ENCODE peak calls at places on chromosome 22, in nine cellular contexts. One of them, this sample, is unnamed. For H3K9me3, the result is how much of the 10 kb centered on the place peaks cover.

GRCh38 chr22:21013742-21014201 is 1.2 kb upstream of the P2RX6 start:
- DNase-seq in keratinocyte: no peak
- DNase-seq in right cardiac atrium: no peak
- DNase-seq in mucosa of descending colon: no peak
- DNase-seq in SJSA1: no peak
- DNase-seq in AG04450: no peak
- DNase-seq in heart left ventricle: no peak
- DNase-seq in transverse colon: no peak
- DNase-seq in mammary epithelial cell: no peak
- DNase-seq in this sample: no peak

GRCh38 chr22:27537481-27537891 is 264.1 kb downstream of the MN1 start:
- DNase-seq in keratinocyte: no peak
- DNase-seq in right cardiac atrium: peak
- DNase-seq in mucosa of descending colon: no peak
- DNase-seq in SJSA1: no peak
- DNase-seq in AG04450: no peak
- DNase-seq in heart left ventricle: peak
- DNase-seq in transverse colon: peak
- DNase-seq in mammary epithelial cell: no peak
- DNase-seq in this sample: no peak

GRCh38 chr22:39641660-39642059 is 71.1 kb downstream of the CACNA1I start:
- DNase-seq in keratinocyte: no peak
- DNase-seq in right cardiac atrium: peak
- DNase-seq in mucosa of descending colon: no peak
- DNase-seq in SJSA1: no peak
- DNase-seq in AG04450: no peak
- DNase-seq in heart left ventricle: no peak
- DNase-seq in transverse colon: no peak
- DNase-seq in mammary epithelial cell: no peak
- DNase-seq in this sample: no peak

GRCh38 chr22:21640810-21641209 is 1.3 kb upstream of the SDF2L1 start:
- DNase-seq in keratinocyte: no peak
- DNase-seq in right cardiac atrium: no peak
- DNase-seq in mucosa of descending colon: no peak
- DNase-seq in SJSA1: no peak
- DNase-seq in AG04450: no peak
- DNase-seq in heart left ventricle: no peak
- DNase-seq in transverse colon: no peak
- DNase-seq in mammary epithelial cell: no peak
- DNase-seq in this sample: no peak

GRCh38 chr22:30235687-30236170 is 10.8 kb downstream of the LIF start:
- DNase-seq in keratinocyte: no peak
- DNase-seq in right cardiac atrium: no peak
- DNase-seq in mucosa of descending colon: peak
- DNase-seq in SJSA1: peak
- DNase-seq in AG04450: peak
- DNase-seq in heart left ventricle: no peak
- DNase-seq in transverse colon: no peak
- DNase-seq in mammary epithelial cell: peak
- DNase-seq in this sample: no peak

GRCh38 chr22:36234919-36235318 is 4.4 kb downstream of the APOL2 start:
- DNase-seq in keratinocyte: no peak
- DNase-seq in right cardiac atrium: no peak
- DNase-seq in mucosa of descending colon: no peak
- DNase-seq in SJSA1: no peak
- DNase-seq in AG04450: no peak
- DNase-seq in heart left ventricle: no peak
- DNase-seq in transverse colon: no peak
- DNase-seq in mammary epithelial cell: no peak
- DNase-seq in this sample: no peak

GRCh38 chr22:39482768-39483167 is 19.3 kb upstream of the MIEF1 start:
- DNase-seq in keratinocyte: no peak
- DNase-seq in right cardiac atrium: no peak
- DNase-seq in mucosa of descending colon: no peak
- DNase-seq in SJSA1: no peak
- DNase-seq in AG04450: no peak
- DNase-seq in heart left ventricle: no peak
- DNase-seq in transverse colon: no peak
- DNase-seq in mammary epithelial cell: no peak
- DNase-seq in this sample: no peak

GRCh38 chr22:44020981-44021380 is 3.1 kb upstream of the PARVB start:
- DNase-seq in keratinocyte: no peak
- DNase-seq in right cardiac atrium: no peak
- DNase-seq in mucosa of descending colon: no peak
- DNase-seq in SJSA1: no peak
- DNase-seq in AG04450: no peak
- DNase-seq in heart left ventricle: no peak
- DNase-seq in transverse colon: no peak
- DNase-seq in mammary epithelial cell: no peak
- DNase-seq in this sample: no peak

GRCh38 chr22:35392357-35392756 is 7.6 kb upstream of the MCM5 start:
- DNase-seq in keratinocyte: no peak
- DNase-seq in right cardiac atrium: no peak
- DNase-seq in mucosa of descending colon: peak
- DNase-seq in SJSA1: no peak
- DNase-seq in AG04450: no peak
- DNase-seq in heart left ventricle: no peak
- DNase-seq in transverse colon: peak
- DNase-seq in mammary epithelial cell: no peak
- DNase-seq in this sample: no peak

GRCh38 chr22:20571531-20572007 is 64.2 kb downstream of the MED15 start:
- DNase-seq in keratinocyte: no peak
- DNase-seq in right cardiac atrium: peak
- DNase-seq in mucosa of descending colon: peak
- DNase-seq in SJSA1: no peak
- DNase-seq in AG04450: no peak
- DNase-seq in heart left ventricle: no peak
- DNase-seq in transverse colon: peak
- DNase-seq in mammary epithelial cell: no peak
- DNase-seq in this sample: peak

GRCh38 chr22:32852346-32853251 is 51.1 kb downstream of the TIMP3 start:
- DNase-seq in keratinocyte: no peak
- DNase-seq in right cardiac atrium: peak
- DNase-seq in mucosa of descending colon: peak
- DNase-seq in SJSA1: no peak
- DNase-seq in AG04450: no peak
- DNase-seq in heart left ventricle: peak
- DNase-seq in transverse colon: no peak
- DNase-seq in mammary epithelial cell: no peak
- DNase-seq in this sample: no peak

GRCh38 chr22:35561796-35562526 is 21.3 kb downstream of the RASD2 start:
- DNase-seq in keratinocyte: no peak
- DNase-seq in right cardiac atrium: peak
- DNase-seq in mucosa of descending colon: no peak
- DNase-seq in SJSA1: peak
- DNase-seq in AG04450: peak
- DNase-seq in heart left ventricle: no peak
- DNase-seq in transverse colon: no peak
- DNase-seq in mammary epithelial cell: peak
- DNase-seq in this sample: no peak

GRCh38 chr22:39298194-39298987 is 21.0 kb downstream of the RPL3 start:
- DNase-seq in keratinocyte: no peak
- DNase-seq in right cardiac atrium: peak
- DNase-seq in mucosa of descending colon: no peak
- DNase-seq in SJSA1: no peak
- DNase-seq in AG04450: no peak
- DNase-seq in heart left ventricle: no peak
- DNase-seq in transverse colon: no peak
- DNase-seq in mammary epithelial cell: no peak
- DNase-seq in this sample: no peak

GRCh38 chr22:44378380-44378779 is 65.6 kb upstream of the SHISAL1 start:
- DNase-seq in keratinocyte: no peak
- DNase-seq in right cardiac atrium: no peak
- DNase-seq in mucosa of descending colon: no peak
- DNase-seq in SJSA1: no peak
- DNase-seq in AG04450: no peak
- DNase-seq in heart left ventricle: peak
- DNase-seq in transverse colon: no peak
- DNase-seq in mammary epithelial cell: no peak
- DNase-seq in this sample: no peak

GRCh38 chr22:33443688-33444087 is 385.5 kb upstream of the SYN3 start:
- DNase-seq in keratinocyte: no peak
- DNase-seq in right cardiac atrium: peak
- DNase-seq in mucosa of descending colon: no peak
- DNase-seq in SJSA1: no peak
- DNase-seq in AG04450: no peak
- DNase-seq in heart left ventricle: no peak
- DNase-seq in transverse colon: no peak
- DNase-seq in mammary epithelial cell: no peak
- DNase-seq in this sample: no peak

GRCh38 chr22:35835998-35836691 is 118.5 kb downstream of the APOL5 start:
- DNase-seq in keratinocyte: peak
- DNase-seq in right cardiac atrium: no peak
- DNase-seq in mucosa of descending colon: peak
- DNase-seq in SJSA1: peak
- DNase-seq in AG04450: peak
- DNase-seq in heart left ventricle: peak
- DNase-seq in transverse colon: peak
- DNase-seq in mammary epithelial cell: peak
- DNase-seq in this sample: no peak

GRCh38 chr22:19877626-19878339 is 23.1 kb upstream of the GNB1L start:
- DNase-seq in keratinocyte: no peak
- DNase-seq in right cardiac atrium: peak
- DNase-seq in mucosa of descending colon: no peak
- DNase-seq in SJSA1: no peak
- DNase-seq in AG04450: no peak
- DNase-seq in heart left ventricle: peak
- DNase-seq in transverse colon: no peak
- DNase-seq in mammary epithelial cell: no peak
- DNase-seq in this sample: peak

GRCh38 chr22:31800065-31800464 is 46.2 kb downstream of the DEPDC5 start:
- DNase-seq in keratinocyte: peak
- DNase-seq in right cardiac atrium: no peak
- DNase-seq in mucosa of descending colon: no peak
- DNase-seq in SJSA1: no peak
- DNase-seq in AG04450: peak
- DNase-seq in heart left ventricle: no peak
- DNase-seq in transverse colon: no peak
- DNase-seq in mammary epithelial cell: peak
- DNase-seq in this sample: no peak

GRCh38 chr22:47207387-47207786 is 444.9 kb downstream of the TBC1D22A start:
- DNase-seq in keratinocyte: no peak
- DNase-seq in right cardiac atrium: no peak
- DNase-seq in mucosa of descending colon: no peak
- DNase-seq in SJSA1: no peak
- DNase-seq in AG04450: no peak
- DNase-seq in heart left ventricle: no peak
- DNase-seq in transverse colon: no peak
- DNase-seq in mammary epithelial cell: no peak
- DNase-seq in this sample: no peak
- H3K9me3 ChIP-seq in keratinocyte: under half
- H3K9me3 ChIP-seq in right cardiac atrium: under half
- H3K9me3 ChIP-seq in mucosa of descending colon: under half
- H3K9me3 ChIP-seq in SJSA1: under half
- H3K9me3 ChIP-seq in AG04450: under half
- H3K9me3 ChIP-seq in heart left ventricle: under half
- H3K9me3 ChIP-seq in transverse colon: under half
- H3K9me3 ChIP-seq in mammary epithelial cell: under half
- H3K9me3 ChIP-seq in this sample: under half

GRCh38 chr22:50419116-50419515 is 55.7 kb downstream of the SBF1 start:
- DNase-seq in keratinocyte: no peak
- DNase-seq in right cardiac atrium: peak
- DNase-seq in mucosa of descending colon: no peak
- DNase-seq in SJSA1: peak
- DNase-seq in AG04450: no peak
- DNase-seq in heart left ventricle: peak
- DNase-seq in transverse colon: no peak
- DNase-seq in mammary epithelial cell: no peak
- DNase-seq in this sample: no peak

GRCh38 chr22:50415426-50415825 is 59.4 kb downstream of the SBF1 start:
- DNase-seq in keratinocyte: no peak
- DNase-seq in right cardiac atrium: no peak
- DNase-seq in mucosa of descending colon: no peak
- DNase-seq in SJSA1: no peak
- DNase-seq in AG04450: no peak
- DNase-seq in heart left ventricle: peak
- DNase-seq in transverse colon: no peak
- DNase-seq in mammary epithelial cell: no peak
- DNase-seq in this sample: no peak

GRCh38 chr22:50418624-50419023 is 56.2 kb downstream of the SBF1 start:
- DNase-seq in keratinocyte: no peak
- DNase-seq in right cardiac atrium: peak
- DNase-seq in mucosa of descending colon: no peak
- DNase-seq in SJSA1: no peak
- DNase-seq in AG04450: no peak
- DNase-seq in heart left ventricle: no peak
- DNase-seq in transverse colon: no peak
- DNase-seq in mammary epithelial cell: no peak
- DNase-seq in this sample: no peak

GRCh38 chr22:50416996-50417395 is 57.8 kb downstream of the SBF1 start:
- DNase-seq in keratinocyte: no peak
- DNase-seq in right cardiac atrium: no peak
- DNase-seq in mucosa of descending colon: no peak
- DNase-seq in SJSA1: no peak
- DNase-seq in AG04450: no peak
- DNase-seq in heart left ventricle: no peak
- DNase-seq in transverse colon: no peak
- DNase-seq in mammary epithelial cell: no peak
- DNase-seq in this sample: no peak

GRCh38 chr22:50417544-50417943 is 57.3 kb downstream of the SBF1 start:
- DNase-seq in keratinocyte: no peak
- DNase-seq in right cardiac atrium: peak
- DNase-seq in mucosa of descending colon: no peak
- DNase-seq in SJSA1: no peak
- DNase-seq in AG04450: no peak
- DNase-seq in heart left ventricle: peak
- DNase-seq in transverse colon: no peak
- DNase-seq in mammary epithelial cell: no peak
- DNase-seq in this sample: no peak
- H3K9me3 ChIP-seq in keratinocyte: under half
- H3K9me3 ChIP-seq in right cardiac atrium: under half
- H3K9me3 ChIP-seq in mucosa of descending colon: under half
- H3K9me3 ChIP-seq in SJSA1: under half
- H3K9me3 ChIP-seq in AG04450: under half
- H3K9me3 ChIP-seq in heart left ventricle: under half
- H3K9me3 ChIP-seq in transverse colon: under half
- H3K9me3 ChIP-seq in mammary epithelial cell: under half
- H3K9me3 ChIP-seq in this sample: under half

GRCh38 chr22:49655168-49655812 is 172.4 kb downstream of the BRD1 start:
- DNase-seq in keratinocyte: no peak
- DNase-seq in right cardiac atrium: no peak
- DNase-seq in mucosa of descending colon: no peak
- DNase-seq in SJSA1: no peak
- DNase-seq in AG04450: no peak
- DNase-seq in heart left ventricle: peak
- DNase-seq in transverse colon: no peak
- DNase-seq in mammary epithelial cell: no peak
- DNase-seq in this sample: no peak
- H3K9me3 ChIP-seq in keratinocyte: under half
- H3K9me3 ChIP-seq in right cardiac atrium: under half
- H3K9me3 ChIP-seq in mucosa of descending colon: under half
- H3K9me3 ChIP-seq in SJSA1: under half
- H3K9me3 ChIP-seq in AG04450: half or more
- H3K9me3 ChIP-seq in heart left ventricle: under half
- H3K9me3 ChIP-seq in transverse colon: under half
- H3K9me3 ChIP-seq in mammary epithelial cell: under half
- H3K9me3 ChIP-seq in this sample: under half

DNA sequence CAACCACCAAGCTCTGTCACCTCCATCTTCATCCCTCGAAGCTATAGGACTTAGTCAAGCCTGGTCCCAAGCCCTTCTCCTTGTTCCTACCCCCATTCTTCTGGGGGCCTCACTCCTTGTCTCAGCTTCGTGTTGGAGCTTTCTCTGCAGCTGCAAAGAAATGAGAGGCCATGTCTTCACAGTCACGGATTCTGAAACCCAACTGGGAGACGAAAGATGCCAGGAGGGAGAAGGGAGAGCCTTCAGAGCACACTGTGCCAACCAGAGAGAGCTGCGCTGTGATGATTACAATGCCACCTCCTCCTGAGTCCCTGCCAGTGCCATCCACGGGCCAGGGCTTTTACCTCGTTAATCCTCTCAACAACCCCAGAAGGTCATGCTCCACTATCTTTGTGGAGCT is 469.3 kb downstream of the TBC1D22A start:
- DNase-seq in keratinocyte: no peak
- DNase-seq in right cardiac atrium: no peak
- DNase-seq in mucosa of descending colon: no peak
- DNase-seq in SJSA1: no peak
- DNase-seq in AG04450: no peak
- DNase-seq in heart left ventricle: no peak
- DNase-seq in transverse colon: no peak
- DNase-seq in mammary epithelial cell: no peak
- DNase-seq in this sample: no peak
- H3K9me3 ChIP-seq in keratinocyte: under half
- H3K9me3 ChIP-seq in right cardiac atrium: under half
- H3K9me3 ChIP-seq in mucosa of descending colon: under half
- H3K9me3 ChIP-seq in SJSA1: under half
- H3K9me3 ChIP-seq in AG04450: under half
- H3K9me3 ChIP-seq in heart left ventricle: under half
- H3K9me3 ChIP-seq in transverse colon: under half
- H3K9me3 ChIP-seq in mammary epithelial cell: under half
- H3K9me3 ChIP-seq in this sample: under half